ENCODE peak calls at places on chromosomes 13 and 19, in eight cellular contexts. U is PC-3, K is GM23248, A is hepatocyte, F is SK-N-SH, R is HCT116, M is OCI-LY7, Y is MM.1S. H is an unnamed sample.

GRCh38 chr13:45119469-45119989 is 781 bp upstream of the GTF2F2 start:
- DNase-seq in K (peak; percentile 54), M (peak; percentile 52), U (no peak), A (peak; percentile 25), Y (peak; percentile 27), F (peak; percentile 37), R (no peak), H (peak; percentile 18)

GRCh38 chr19:782195-783043 is 14.8 kb upstream of the PTBP1 start:
- DNase-seq in Y (no peak), A (peak; percentile 68), M (no peak), F (no peak), U (peak; percentile 86), R (no peak), K (peak; percentile 65), H (peak; percentile 83)

GRCh38 chr13:24802074-24802473 is 38.1 kb downstream of the RNF17 start:
- DNase-seq in K (peak; percentile 31), R (no peak), F (no peak), M (no peak), Y (no peak), A (no peak), U (no peak), H (no peak)

GRCh38 chr19:8445488-8446001 is 770 bp downstream of the HNRNPM start:
- DNase-seq in A (peak; percentile 70), K (peak; percentile 69), M (peak; percentile 53), F (peak; percentile 76), R (no peak), Y (peak; percentile 37), U (peak; percentile 46), H (peak; percentile 78)

GRCh38 chr19:295687-296370 is 4.6 kb upstream of the PLPP2 start:
- DNase-seq in K (no peak), U (no peak), Y (peak; percentile 4), R (no peak), F (peak; percentile 30), A (no peak), M (no peak), H (no peak)

GRCh38 chr19:1400281-1401137 is 833 bp downstream of the GAMT start:
- DNase-seq in Y (peak; percentile 24), A (peak; percentile 82), F (peak; percentile 82), R (no peak), M (no peak), U (no peak), K (peak; percentile 64), H (peak; percentile 40)

GRCh38 chr19:21559444-21559843 is 54.0 kb downstream of the ZNF429 start:
- DNase-seq in U (no peak), M (no peak), A (no peak), R (no peak), F (no peak), K (no peak), Y (no peak), H (no peak)

GRCh38 chr19:53019684-53020083 is 6.0 kb downstream of the ERVV-1 start:
- DNase-seq in U (no peak), R (peak; percentile 3), Y (no peak), A (no peak), F (no peak), M (peak; percentile 46), K (no peak), H (peak; percentile 64)

GRCh38 chr19:2634228-2634951 is 68.1 kb downstream of the GNG7 start:
- DNase-seq in M (no peak), R (no peak), U (no peak), K (no peak), Y (no peak), F (no peak), A (peak; percentile 44), H (no peak)

GRCh38 chr19:6891761-6892385 is 4.5 kb downstream of the ADGRE1 start:
- DNase-seq in M (peak; percentile 37), U (no peak), A (no peak), K (no peak), Y (no peak), F (no peak), R (no peak), H (no peak)

GRCh38 chr13:98276486-98276885 is 99.4 kb upstream of the RNF113B start:
- DNase-seq in R (no peak), Y (no peak), F (no peak), U (no peak), M (no peak), K (no peak), A (no peak), H (no peak)

GRCh38 chr13:50685491-50685890 is 158.0 kb downstream of the DLEU7 start:
- DNase-seq in Y (no peak), M (no peak), U (peak; percentile 30), A (no peak), K (peak; percentile 40), F (no peak), R (no peak), H (peak; percentile 58)

GRCh38 chr19:47124937-47125668 is 5.5 kb upstream of the SAE1 start:
- DNase-seq in Y (peak; percentile 55), A (peak; percentile 86), K (peak; percentile 81), M (peak; percentile 74), R (peak; percentile 85), U (peak; percentile 86), F (peak; percentile 73), H (peak; percentile 83)

GRCh38 chr13:29654384-29654783 is 58.9 kb upstream of the SLC7A1 start:
- DNase-seq in R (no peak), A (no peak), M (no peak), Y (no peak), U (no peak), F (no peak), K (no peak), H (no peak)

GRCh38 chr13:96730676-96731075 is 263.6 kb downstream of the OXGR1 start:
- DNase-seq in M (no peak), K (no peak), F (no peak), A (no peak), U (no peak), R (no peak), Y (no peak), H (no peak)

GRCh38 chr13:113468461-113469147 is 15.3 kb upstream of the ADPRHL1 start:
- DNase-seq in K (no peak), U (no peak), R (no peak), F (no peak), M (no peak), A (no peak), Y (no peak), H (peak; percentile 68)

GRCh38 chr13:30143671-30144400 is 163.5 kb downstream of the KATNAL1 start:
- DNase-seq in A (peak; percentile 21), K (peak; percentile 85), Y (peak; percentile 8), R (no peak), F (no peak), U (no peak), M (peak; percentile 40), H (no peak)

GRCh38 chr13:26513931-26514330 is 43.6 kb upstream of the WASF3 start:
- DNase-seq in A (no peak), R (no peak), U (no peak), M (no peak), F (no peak), K (no peak), Y (no peak), H (no peak)

GRCh38 chr13:113633485-113633873 is 24.5 kb downstream of the ATP4B start:
- DNase-seq in K (no peak), Y (no peak), A (no peak), R (no peak), M (no peak), F (no peak), U (no peak), H (no peak)

GRCh38 chr19:48308695-48309586 is 16.4 kb upstream of the EMP3 start:
- DNase-seq in Y (no peak), F (no peak), K (no peak), M (peak; percentile 33), A (peak; percentile 66), R (no peak), U (no peak), H (peak; percentile 55)

GRCh38 chr19:11560404-11560988 is 1.5 kb upstream of the ELOF1 start:
- DNase-seq in F (peak; percentile 79), M (peak; percentile 96), A (peak; percentile 81), Y (peak; percentile 77), U (peak; percentile 85), K (peak; percentile 74), R (peak; percentile 77), H (peak; percentile 91)

GRCh38 chr19:15622991-15623390 is 8.0 kb downstream of the CYP4F8 start:
- DNase-seq in Y (no peak), F (no peak), R (no peak), K (no peak), A (no peak), U (peak; percentile 38), M (no peak), H (no peak)

GRCh38 chr13:85654227-85654626 is 145.0 kb downstream of the SLITRK6 start:
- DNase-seq in Y (no peak), U (peak; percentile 36), K (no peak), F (peak; percentile 21), A (no peak), M (no peak), R (no peak), H (no peak)

GRCh38 chr19:58182577-58182988 is 278 bp upstream of the ZNF274 start:
- DNase-seq in A (no peak), R (no peak), F (peak; percentile 90), Y (no peak), K (no peak), M (peak; percentile 92), U (no peak), H (no peak)
- H3K9me3 ChIP-seq in A (peaks cover 73% of the 10 kb centered on the region), R (peaks cover 21% of the 10 kb centered on the region), F (peaks cover 10% of the 10 kb centered on the region), Y (no peaks in the 10 kb centered on the region), K (peaks cover 14% of the 10 kb centered on the region), M (peaks cover 27% of the 10 kb centered on the region), U (peaks cover 57% of the 10 kb centered on the region), H (peaks cover 37% of the 10 kb centered on the region)

GRCh38 chr19:38725469-38726283 is 18.6 kb downstream of the CAPN12 start:
- DNase-seq in A (no peak), F (no peak), U (no peak), M (no peak), R (no peak), K (no peak), Y (no peak), H (no peak)
- H3K79me2 ChIP-seq in A (peaks cover 5% of the 10 kb centered on the region), F (peaks cover 12% of the 10 kb centered on the region), U (no peaks in the 10 kb centered on the region), M (no peaks in the 10 kb centered on the region), R (peaks cover 8% of the 10 kb centered on the region), K (peaks cover 36% of the 10 kb centered on the region), Y (no peaks in the 10 kb centered on the region), H (no peaks in the 10 kb centered on the region)

GRCh38 chr13:92494915-92495314 is 731.7 kb upstream of the GPC6 start:
- DNase-seq in Y (no peak), M (no peak), U (no peak), A (no peak), K (no peak), F (no peak), R (no peak), H (no peak)

GRCh38 chr13:92500192-92500591 is 726.4 kb upstream of the GPC6 start:
- DNase-seq in U (no peak), F (no peak), A (peak; percentile 16), Y (no peak), M (no peak), R (no peak), K (no peak), H (peak; percentile 51)
- TF ChIP-seq EZH2phosphoT487 in U (no peak), F (no peak), A (no peak), Y (no peak), M (no peak), R (no peak), K (no peak), H (no peak)

DNA sequence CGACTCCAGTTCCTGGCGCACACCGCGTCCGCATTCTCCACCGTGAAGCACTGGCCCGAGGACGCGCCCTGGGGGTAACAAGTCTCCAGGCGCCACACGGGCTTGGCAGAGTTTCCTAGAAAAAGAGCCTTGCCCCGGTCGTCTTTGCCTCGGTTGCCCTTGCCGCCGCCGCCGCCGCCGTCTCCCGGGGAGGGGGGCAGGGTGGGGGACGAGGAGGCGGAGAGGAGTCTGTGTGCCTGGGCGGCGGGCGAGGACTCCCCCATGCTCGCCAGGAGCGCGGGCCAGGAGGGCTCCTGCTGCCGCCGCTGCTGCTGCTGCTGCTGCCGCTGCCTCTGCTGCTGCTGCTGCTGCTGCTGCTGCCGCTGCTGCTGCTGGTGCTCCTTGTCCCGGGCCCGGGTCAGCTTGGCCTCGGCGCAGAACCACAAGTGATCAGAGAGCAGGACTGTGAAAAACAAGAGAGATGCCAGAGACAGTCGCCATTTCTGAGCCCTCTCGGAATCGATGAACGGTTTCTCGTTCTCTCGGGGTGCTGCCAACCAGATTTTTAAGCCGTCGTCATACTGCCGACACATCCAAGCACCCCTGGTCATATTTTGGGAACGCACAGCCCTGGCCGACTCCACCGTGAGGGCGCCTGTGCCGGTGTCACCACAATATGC is 349.2 kb downstream of the LIG4 start:
- DNase-seq in F (peak; percentile 77), K (peak; percentile 68), U (peak; percentile 43), Y (no peak), M (no peak), R (no peak), A (peak; percentile 48), H (peak; percentile 68)
- H3K9me3 ChIP-seq in F (no peaks in the 10 kb centered on the region), K (no peaks in the 10 kb centered on the region), U (no peaks in the 10 kb centered on the region), Y (no peaks in the 10 kb centered on the region), M (no peaks in the 10 kb centered on the region), R (peaks cover 11% of the 10 kb centered on the region), A (no peaks in the 10 kb centered on the region), H (no peaks in the 10 kb centered on the region)